ENCODE peak calls at places on chromosomes 11 and 22, in four cellular contexts. K, M, L and D are unnamed samples.

GRCh38 chr22:23709107-23709506 is 18.3 kb downstream of the RGL4 start:
- DNase-seq in K (no peak), M (no peak), L (no peak), D (no peak)

GRCh38 chr11:1521382-1522080 is 35.0 kb upstream of the MOB2 start:
- DNase-seq in K (no peak), M (no peak), L (peak; percentile 76), D (no peak)

GRCh38 chr11:59833602-59834001 is 11.7 kb downstream of the CBLIF start:
- DNase-seq in K (no peak), M (no peak), L (no peak), D (no peak)

GRCh38 chr11:104199041-104199440 is 35.1 kb upstream of the PDGFD start:
- DNase-seq in K (no peak), M (no peak), L (no peak), D (no peak)

GRCh38 chr22:49656291-49656851 is 171.3 kb downstream of the BRD1 start:
- DNase-seq in K (no peak), M (no peak), L (no peak), D (no peak)

GRCh38 chr22:50444663-50445062 is 30.2 kb downstream of the SBF1 start:
- DNase-seq in K (no peak), M (no peak), L (no peak), D (no peak)

GRCh38 chr11:45974806-45975205 is 52.4 kb downstream of the LARGE2 start:
- DNase-seq in K (no peak), M (no peak), L (no peak), D (no peak)

GRCh38 chr11:11970556-11970955 is 37.9 kb downstream of the DKK3 start:
- DNase-seq in K (no peak), M (no peak), L (no peak), D (no peak)

GRCh38 chr11:28461846-28462245 is 353.7 kb downstream of the METTL15 start:
- DNase-seq in K (no peak), M (peak; percentile 2), L (no peak), D (no peak)

GRCh38 chr11:72575533-72576170 is 98.6 kb downstream of the PDE2A start:
- DNase-seq in K (no peak), M (no peak), L (no peak), D (no peak)

GRCh38 chr11:8094656-8095055 is 13.6 kb downstream of the TUB start:
- DNase-seq in K (no peak), M (no peak), L (no peak), D (no peak)

GRCh38 chr11:15222777-15223176 is 108.1 kb downstream of the INSC start:
- DNase-seq in K (no peak), M (no peak), L (no peak), D (no peak)

GRCh38 chr22:23036684-23037428 is 33.5 kb upstream of the GNAZ start:
- DNase-seq in K (peak; percentile 52), M (peak; percentile 70), L (no peak), D (no peak)

GRCh38 chr11:95147364-95147905 is 57.8 kb downstream of the ENDOD1 start:
- DNase-seq in K (peak; percentile 91), M (peak; percentile 14), L (no peak), D (no peak)

GRCh38 chr11:91625495-91625894 is 599.1 kb upstream of the FAT3 start:
- DNase-seq in K (peak; percentile 5), M (no peak), L (no peak), D (no peak)

GRCh38 chr22:24772493-24773220 is 1.9 kb downstream of the PIWIL3 start:
- DNase-seq in K (peak; percentile 25), M (peak; percentile 61), L (no peak), D (peak; percentile 49)
- TF ChIP-seq ATF2 in K (no peak), M (no peak), L (no peak), D (no peak)

DNA sequence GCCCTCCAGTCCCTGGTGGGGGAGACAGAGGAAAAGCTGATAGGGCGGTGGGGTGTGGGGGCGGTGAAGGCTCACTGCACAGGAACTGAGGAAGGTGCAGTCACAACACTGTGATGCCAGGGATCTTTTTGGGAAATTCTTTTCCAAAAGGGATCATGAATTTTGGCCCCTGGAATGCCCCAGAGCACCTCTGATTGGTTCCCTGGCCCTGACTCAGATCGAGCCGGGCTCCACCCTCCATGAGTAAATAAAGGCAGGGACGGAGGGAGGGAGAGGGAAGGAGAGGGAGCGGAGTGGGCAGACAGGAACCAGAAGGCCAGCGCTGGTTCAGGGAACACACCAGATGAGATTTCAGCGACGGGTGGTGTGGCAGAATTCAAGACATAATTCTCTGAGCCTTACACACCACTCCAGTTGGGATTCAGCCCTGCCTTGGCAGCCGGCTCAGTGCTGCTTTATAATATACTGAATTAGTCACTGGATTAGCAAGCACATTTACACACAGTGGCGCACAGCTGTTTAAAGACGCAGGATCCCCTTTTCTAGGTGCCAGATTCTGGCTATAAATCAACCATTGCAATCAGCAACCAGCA is 80.3 kb downstream of the ETS1 start:
- DNase-seq in K (no peak), M (no peak), L (no peak), D (no peak)
- TF ChIP-seq GABPA in K (no peak), M (no peak), L (no peak), D (no peak)

GRCh38 chr22:20530368-20531153 is 23.2 kb downstream of the MED15 start:
- DNase-seq in K (no peak), M (no peak), L (no peak), D (no peak)
- TF ChIP-seq ATF2 in K (no peak), M (no peak), L (no peak), D (no peak)

GRCh38 chr11:134416726-134417125 is 4.7 kb upstream of the B3GAT1 start:
- DNase-seq in K (no peak), M (no peak), L (no peak), D (no peak)

GRCh38 chr11:134414772-134415765 is 3.0 kb upstream of the B3GAT1 start:
- DNase-seq in K (no peak), M (no peak), L (no peak), D (no peak)

GRCh38 chr11:134413334-134414035 is 1.4 kb upstream of the B3GAT1 start:
- DNase-seq in K (no peak), M (no peak), L (no peak), D (no peak)

GRCh38 chr11:134414036-134414731 is 2.1 kb upstream of the B3GAT1 start:
- DNase-seq in K (no peak), M (no peak), L (no peak), D (no peak)

GRCh38 chr11:134418119-134418840 is 6.2 kb upstream of the B3GAT1 start:
- DNase-seq in K (no peak), M (no peak), L (no peak), D (no peak)
- TF ChIP-seq GABPA in K (no peak), M (no peak), L (no peak), D (no peak)

DNA sequence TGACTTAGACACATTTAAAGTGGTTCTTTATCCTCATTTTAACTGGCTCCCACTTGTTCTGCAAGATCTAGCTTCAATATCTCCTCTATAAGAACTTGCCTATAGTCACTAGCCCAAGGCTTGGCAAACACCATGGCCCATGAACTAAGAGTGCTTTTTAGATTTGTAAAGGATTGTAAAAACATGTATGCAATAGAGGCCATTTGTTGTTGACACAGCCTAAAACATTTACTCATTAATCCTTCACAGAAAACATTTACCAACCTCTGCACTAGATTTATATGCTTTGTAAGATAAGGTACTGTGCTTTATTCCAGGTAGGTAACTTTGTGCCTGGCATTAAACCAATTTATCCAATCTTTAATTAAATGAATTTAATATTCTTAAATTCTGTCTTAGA is 5.5 kb downstream of the HYLS1 start:
- DNase-seq in K (no peak), M (no peak), L (no peak), D (no peak)
- TF ChIP-seq ATF2 in K (no peak), M (no peak), L (no peak), D (no peak)

DNA sequence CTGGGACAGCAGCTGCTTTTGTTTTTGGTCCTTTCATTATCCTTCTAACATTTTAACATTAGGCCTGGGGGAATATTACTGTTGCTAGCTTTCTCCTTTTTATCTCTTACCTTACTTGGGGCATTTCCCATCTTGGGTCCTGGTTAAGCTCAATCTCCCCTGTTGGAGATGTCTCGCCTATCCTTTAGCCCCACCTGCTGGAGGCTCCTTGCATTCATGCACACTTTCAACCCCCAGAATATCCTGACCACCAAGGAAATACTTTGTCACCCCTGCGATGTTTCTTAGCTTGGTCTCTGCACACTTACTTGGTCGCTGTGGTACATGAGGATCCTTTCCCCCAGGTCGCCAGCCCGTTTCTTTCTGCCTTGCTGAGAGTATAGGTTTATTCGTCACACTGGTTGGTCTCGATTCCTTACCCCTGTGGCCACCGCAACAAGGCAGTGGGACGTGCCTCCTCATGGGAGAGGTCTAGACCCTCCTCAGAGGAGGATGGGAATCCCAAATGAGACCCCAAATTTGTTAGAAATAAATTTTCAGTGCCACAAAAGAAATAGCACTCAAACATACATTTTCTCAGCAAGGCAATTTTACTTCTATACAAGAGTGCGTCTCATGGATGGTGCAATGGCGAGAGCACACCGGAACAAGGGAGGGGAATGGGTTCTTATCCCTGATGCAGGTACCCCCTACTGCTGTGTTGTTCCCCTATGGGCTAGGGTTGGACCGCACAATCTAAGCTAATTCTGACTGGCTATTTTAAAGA is 5.4 kb upstream of the TXN2 start:
- DNase-seq in K (no peak), M (peak; percentile 53), L (no peak), D (no peak)
- TF ChIP-seq GABPA in K (no peak), M (no peak), L (no peak), D (no peak)